ENCODE peak calls at places on chromosome 10, in seven cellular contexts. One of them, this sample, is unnamed.

GRCh38 chr10:127737563-127738511 is 852 bp downstream of the FOXI2 start:
- DNase-seq in progenitor cell of endocrine pancreas: no peak
- DNase-seq in GM04503: no peak
- DNase-seq in naive B cell: no peak
- DNase-seq in stimulated activated CD4-positive, alpha-beta T cell treated with anti-CD3 and anti-CD28 coated beads, Interleukin-4, amount 100 ng/mL, for 4 hours: no peak
- DNase-seq in COR-L47: no peak
- DNase-seq in transverse colon: no peak
- DNase-seq in this sample: no peak

GRCh38 chr10:68371604-68372003 is 35.5 kb downstream of the RUFY2 start:
- DNase-seq in stimulated activated CD4-positive, alpha-beta T cell treated with anti-CD3 and anti-CD28 coated beads, Interleukin-4, amount 100 ng/mL, for 4 hours: no peak
- DNase-seq in GM04503: no peak
- DNase-seq in COR-L47: no peak
- DNase-seq in progenitor cell of endocrine pancreas: no peak
- DNase-seq in transverse colon: no peak
- DNase-seq in naive B cell: no peak
- DNase-seq in this sample: no peak

GRCh38 chr10:101828734-101829551 is 10.7 kb upstream of the OGA start:
- DNase-seq in GM04503: no peak
- DNase-seq in transverse colon: no peak
- DNase-seq in naive B cell: no peak
- DNase-seq in stimulated activated CD4-positive, alpha-beta T cell treated with anti-CD3 and anti-CD28 coated beads, Interleukin-4, amount 100 ng/mL, for 4 hours: no peak
- DNase-seq in progenitor cell of endocrine pancreas: no peak
- DNase-seq in COR-L47: no peak
- DNase-seq in this sample: no peak

GRCh38 chr10:28201666-28202400 is 101.0 kb downstream of the MPP7 start:
- DNase-seq in GM04503: no peak
- DNase-seq in COR-L47: no peak
- DNase-seq in progenitor cell of endocrine pancreas: no peak
- DNase-seq in stimulated activated CD4-positive, alpha-beta T cell treated with anti-CD3 and anti-CD28 coated beads, Interleukin-4, amount 100 ng/mL, for 4 hours: no peak
- DNase-seq in transverse colon: no peak
- DNase-seq in naive B cell: no peak
- DNase-seq in this sample: no peak

GRCh38 chr10:87782721-87783120 is 35.3 kb downstream of the ATAD1 start:
- DNase-seq in stimulated activated CD4-positive, alpha-beta T cell treated with anti-CD3 and anti-CD28 coated beads, Interleukin-4, amount 100 ng/mL, for 4 hours: no peak
- DNase-seq in COR-L47: no peak
- DNase-seq in naive B cell: no peak
- DNase-seq in transverse colon: no peak
- DNase-seq in GM04503: no peak
- DNase-seq in progenitor cell of endocrine pancreas: no peak
- DNase-seq in this sample: no peak

GRCh38 chr10:48598243-48598935 is 6.5 kb downstream of the ARHGAP22 start:
- DNase-seq in naive B cell: no peak
- DNase-seq in transverse colon: peak
- DNase-seq in COR-L47: peak
- DNase-seq in GM04503: no peak
- DNase-seq in stimulated activated CD4-positive, alpha-beta T cell treated with anti-CD3 and anti-CD28 coated beads, Interleukin-4, amount 100 ng/mL, for 4 hours: no peak
- DNase-seq in progenitor cell of endocrine pancreas: no peak
- DNase-seq in this sample: no peak

GRCh38 chr10:76133597-76134255 is 702.3 kb downstream of the LRMDA start:
- DNase-seq in stimulated activated CD4-positive, alpha-beta T cell treated with anti-CD3 and anti-CD28 coated beads, Interleukin-4, amount 100 ng/mL, for 4 hours: no peak
- DNase-seq in progenitor cell of endocrine pancreas: no peak
- DNase-seq in GM04503: no peak
- DNase-seq in naive B cell: no peak
- DNase-seq in COR-L47: peak
- DNase-seq in transverse colon: no peak
- DNase-seq in this sample: no peak

GRCh38 chr10:63522129-63522687 is 1.0 kb downstream of the REEP3 start:
- DNase-seq in progenitor cell of endocrine pancreas: no peak
- DNase-seq in GM04503: no peak
- DNase-seq in stimulated activated CD4-positive, alpha-beta T cell treated with anti-CD3 and anti-CD28 coated beads, Interleukin-4, amount 100 ng/mL, for 4 hours: no peak
- DNase-seq in transverse colon: no peak
- DNase-seq in naive B cell: no peak
- DNase-seq in COR-L47: peak
- DNase-seq in this sample: no peak

GRCh38 chr10:28841625-28842024 is 164.3 kb downstream of the BAMBI start:
- DNase-seq in progenitor cell of endocrine pancreas: no peak
- DNase-seq in GM04503: peak
- DNase-seq in COR-L47: no peak
- DNase-seq in naive B cell: no peak
- DNase-seq in transverse colon: no peak
- DNase-seq in stimulated activated CD4-positive, alpha-beta T cell treated with anti-CD3 and anti-CD28 coated beads, Interleukin-4, amount 100 ng/mL, for 4 hours: no peak
- DNase-seq in this sample: peak

GRCh38 chr10:46106410-46107255 is 60.6 kb upstream of the MSMB start:
- DNase-seq in progenitor cell of endocrine pancreas: peak
- DNase-seq in transverse colon: peak
- DNase-seq in COR-L47: peak
- DNase-seq in naive B cell: peak
- DNase-seq in stimulated activated CD4-positive, alpha-beta T cell treated with anti-CD3 and anti-CD28 coated beads, Interleukin-4, amount 100 ng/mL, for 4 hours: peak
- DNase-seq in GM04503: no peak
- DNase-seq in this sample: no peak

GRCh38 chr10:92839191-92840085 is 8.9 kb upstream of the EXOC6 start:
- DNase-seq in stimulated activated CD4-positive, alpha-beta T cell treated with anti-CD3 and anti-CD28 coated beads, Interleukin-4, amount 100 ng/mL, for 4 hours: peak
- DNase-seq in naive B cell: no peak
- DNase-seq in transverse colon: peak
- DNase-seq in progenitor cell of endocrine pancreas: no peak
- DNase-seq in COR-L47: no peak
- DNase-seq in GM04503: no peak
- DNase-seq in this sample: no peak

GRCh38 chr10:87053577-87054181 is 33.6 kb downstream of the FAM25A start:
- DNase-seq in transverse colon: no peak
- DNase-seq in naive B cell: no peak
- DNase-seq in progenitor cell of endocrine pancreas: no peak
- DNase-seq in GM04503: no peak
- DNase-seq in stimulated activated CD4-positive, alpha-beta T cell treated with anti-CD3 and anti-CD28 coated beads, Interleukin-4, amount 100 ng/mL, for 4 hours: no peak
- DNase-seq in COR-L47: no peak
- DNase-seq in this sample: no peak

GRCh38 chr10:111732116-111732785 is 451.3 kb downstream of the GPAM start:
- DNase-seq in naive B cell: no peak
- DNase-seq in transverse colon: no peak
- DNase-seq in stimulated activated CD4-positive, alpha-beta T cell treated with anti-CD3 and anti-CD28 coated beads, Interleukin-4, amount 100 ng/mL, for 4 hours: no peak
- DNase-seq in GM04503: no peak
- DNase-seq in COR-L47: no peak
- DNase-seq in progenitor cell of endocrine pancreas: no peak
- DNase-seq in this sample: no peak

GRCh38 chr10:99659868-99660366 is 608 bp downstream of the ENTPD7 start:
- DNase-seq in COR-L47: no peak
- DNase-seq in progenitor cell of endocrine pancreas: no peak
- DNase-seq in GM04503: no peak
- DNase-seq in naive B cell: no peak
- DNase-seq in transverse colon: peak
- DNase-seq in stimulated activated CD4-positive, alpha-beta T cell treated with anti-CD3 and anti-CD28 coated beads, Interleukin-4, amount 100 ng/mL, for 4 hours: no peak
- DNase-seq in this sample: no peak

GRCh38 chr10:71693377-71693776 is 26.2 kb downstream of the C10orf105 start:
- DNase-seq in stimulated activated CD4-positive, alpha-beta T cell treated with anti-CD3 and anti-CD28 coated beads, Interleukin-4, amount 100 ng/mL, for 4 hours: no peak
- DNase-seq in progenitor cell of endocrine pancreas: no peak
- DNase-seq in COR-L47: no peak
- DNase-seq in naive B cell: no peak
- DNase-seq in transverse colon: no peak
- DNase-seq in GM04503: no peak
- DNase-seq in this sample: no peak

GRCh38 chr10:108911814-108912541 is 1011.3 kb downstream of the XPNPEP1 start:
- DNase-seq in progenitor cell of endocrine pancreas: peak
- DNase-seq in transverse colon: peak
- DNase-seq in COR-L47: no peak
- DNase-seq in GM04503: no peak
- DNase-seq in stimulated activated CD4-positive, alpha-beta T cell treated with anti-CD3 and anti-CD28 coated beads, Interleukin-4, amount 100 ng/mL, for 4 hours: no peak
- DNase-seq in naive B cell: no peak
- DNase-seq in this sample: no peak

GRCh38 chr10:33201971-33202370 is 132.5 kb downstream of the NRP1 start:
- DNase-seq in stimulated activated CD4-positive, alpha-beta T cell treated with anti-CD3 and anti-CD28 coated beads, Interleukin-4, amount 100 ng/mL, for 4 hours: no peak
- DNase-seq in COR-L47: no peak
- DNase-seq in progenitor cell of endocrine pancreas: no peak
- DNase-seq in naive B cell: no peak
- DNase-seq in transverse colon: no peak
- DNase-seq in GM04503: no peak
- DNase-seq in this sample: no peak

GRCh38 chr10:43524434-43525247 is 49.8 kb downstream of the ZNF239 start:
- DNase-seq in stimulated activated CD4-positive, alpha-beta T cell treated with anti-CD3 and anti-CD28 coated beads, Interleukin-4, amount 100 ng/mL, for 4 hours: no peak
- DNase-seq in transverse colon: no peak
- DNase-seq in GM04503: no peak
- DNase-seq in naive B cell: no peak
- DNase-seq in progenitor cell of endocrine pancreas: no peak
- DNase-seq in COR-L47: no peak
- DNase-seq in this sample: no peak

GRCh38 chr10:100998991-100999741 is 442 bp upstream of the LZTS2 start:
- DNase-seq in COR-L47: peak
- DNase-seq in stimulated activated CD4-positive, alpha-beta T cell treated with anti-CD3 and anti-CD28 coated beads, Interleukin-4, amount 100 ng/mL, for 4 hours: peak
- DNase-seq in progenitor cell of endocrine pancreas: peak
- DNase-seq in GM04503: no peak
- DNase-seq in transverse colon: peak
- DNase-seq in naive B cell: peak
- DNase-seq in this sample: no peak

GRCh38 chr10:69503896-69504265 is 52.6 kb downstream of the TSPAN15 start:
- DNase-seq in GM04503: no peak
- DNase-seq in naive B cell: no peak
- DNase-seq in transverse colon: no peak
- DNase-seq in COR-L47: no peak
- DNase-seq in stimulated activated CD4-positive, alpha-beta T cell treated with anti-CD3 and anti-CD28 coated beads, Interleukin-4, amount 100 ng/mL, for 4 hours: no peak
- DNase-seq in progenitor cell of endocrine pancreas: no peak
- DNase-seq in this sample: no peak

GRCh38 chr10:116765549-116766162 is 23.3 kb upstream of the HSPA12A start:
- DNase-seq in naive B cell: no peak
- DNase-seq in transverse colon: peak
- DNase-seq in GM04503: no peak
- DNase-seq in progenitor cell of endocrine pancreas: no peak
- DNase-seq in COR-L47: no peak
- DNase-seq in stimulated activated CD4-positive, alpha-beta T cell treated with anti-CD3 and anti-CD28 coated beads, Interleukin-4, amount 100 ng/mL, for 4 hours: no peak
- DNase-seq in this sample: no peak

GRCh38 chr10:15122477-15123030 is 25.4 kb downstream of the RPP38 start:
- DNase-seq in transverse colon: no peak
- DNase-seq in naive B cell: no peak
- DNase-seq in COR-L47: no peak
- DNase-seq in stimulated activated CD4-positive, alpha-beta T cell treated with anti-CD3 and anti-CD28 coated beads, Interleukin-4, amount 100 ng/mL, for 4 hours: no peak
- DNase-seq in progenitor cell of endocrine pancreas: no peak
- DNase-seq in GM04503: no peak
- DNase-seq in this sample: no peak

GRCh38 chr10:20020677-20021076 is 204.4 kb downstream of the PLXDC2 start:
- DNase-seq in transverse colon: no peak
- DNase-seq in naive B cell: no peak
- DNase-seq in GM04503: no peak
- DNase-seq in stimulated activated CD4-positive, alpha-beta T cell treated with anti-CD3 and anti-CD28 coated beads, Interleukin-4, amount 100 ng/mL, for 4 hours: no peak
- DNase-seq in progenitor cell of endocrine pancreas: no peak
- DNase-seq in COR-L47: no peak
- DNase-seq in this sample: no peak

GRCh38 chr10:122459586-122460273 is 1.6 kb upstream of the HTRA1 start:
- DNase-seq in COR-L47: no peak
- DNase-seq in GM04503: peak
- DNase-seq in stimulated activated CD4-positive, alpha-beta T cell treated with anti-CD3 and anti-CD28 coated beads, Interleukin-4, amount 100 ng/mL, for 4 hours: no peak
- DNase-seq in transverse colon: no peak
- DNase-seq in progenitor cell of endocrine pancreas: no peak
- DNase-seq in naive B cell: no peak
- DNase-seq in this sample: no peak

GRCh38 chr10:79067241-79068202 is 1.2 kb upstream of the ZMIZ1 start:
- DNase-seq in transverse colon: peak
- DNase-seq in GM04503: peak
- DNase-seq in stimulated activated CD4-positive, alpha-beta T cell treated with anti-CD3 and anti-CD28 coated beads, Interleukin-4, amount 100 ng/mL, for 4 hours: peak
- DNase-seq in COR-L47: peak
- DNase-seq in progenitor cell of endocrine pancreas: peak
- DNase-seq in naive B cell: peak
- DNase-seq in this sample: no peak

GRCh38 chr10:73647211-73647874 is 6.1 kb upstream of the MYOZ1 start:
- DNase-seq in transverse colon: peak
- DNase-seq in GM04503: no peak
- DNase-seq in COR-L47: peak
- DNase-seq in stimulated activated CD4-positive, alpha-beta T cell treated with anti-CD3 and anti-CD28 coated beads, Interleukin-4, amount 100 ng/mL, for 4 hours: no peak
- DNase-seq in naive B cell: peak
- DNase-seq in progenitor cell of endocrine pancreas: peak
- DNase-seq in this sample: no peak

GRCh38 chr10:105024184-105024583 is 383.1 kb downstream of the SORCS3 start:
- DNase-seq in progenitor cell of endocrine pancreas: no peak
- DNase-seq in naive B cell: no peak
- DNase-seq in transverse colon: no peak
- DNase-seq in GM04503: no peak
- DNase-seq in COR-L47: no peak
- DNase-seq in stimulated activated CD4-positive, alpha-beta T cell treated with anti-CD3 and anti-CD28 coated beads, Interleukin-4, amount 100 ng/mL, for 4 hours: no peak
- DNase-seq in this sample: no peak

GRCh38 chr10:101299211-101299610 is 54.8 kb upstream of the BTRC start:
- DNase-seq in COR-L47: no peak
- DNase-seq in transverse colon: no peak
- DNase-seq in stimulated activated CD4-positive, alpha-beta T cell treated with anti-CD3 and anti-CD28 coated beads, Interleukin-4, amount 100 ng/mL, for 4 hours: no peak
- DNase-seq in GM04503: no peak
- DNase-seq in progenitor cell of endocrine pancreas: no peak
- DNase-seq in naive B cell: no peak
- DNase-seq in this sample: no peak

GRCh38 chr10:8045728-8046494 is 8.6 kb upstream of the GATA3 start:
- DNase-seq in COR-L47: no peak
- DNase-seq in GM04503: no peak
- DNase-seq in stimulated activated CD4-positive, alpha-beta T cell treated with anti-CD3 and anti-CD28 coated beads, Interleukin-4, amount 100 ng/mL, for 4 hours: no peak
- DNase-seq in progenitor cell of endocrine pancreas: no peak
- DNase-seq in transverse colon: no peak
- DNase-seq in naive B cell: no peak
- DNase-seq in this sample: no peak

GRCh38 chr10:34739915-34740314 is 75.2 kb downstream of the PARD3 start:
- DNase-seq in GM04503: no peak
- DNase-seq in progenitor cell of endocrine pancreas: peak
- DNase-seq in naive B cell: no peak
- DNase-seq in transverse colon: peak
- DNase-seq in stimulated activated CD4-positive, alpha-beta T cell treated with anti-CD3 and anti-CD28 coated beads, Interleukin-4, amount 100 ng/mL, for 4 hours: no peak
- DNase-seq in COR-L47: peak
- DNase-seq in this sample: peak

GRCh38 chr10:12608761-12609160 is 259.4 kb downstream of the CAMK1D start:
- DNase-seq in naive B cell: no peak
- DNase-seq in COR-L47: peak
- DNase-seq in GM04503: no peak
- DNase-seq in progenitor cell of endocrine pancreas: no peak
- DNase-seq in stimulated activated CD4-positive, alpha-beta T cell treated with anti-CD3 and anti-CD28 coated beads, Interleukin-4, amount 100 ng/mL, for 4 hours: no peak
- DNase-seq in transverse colon: no peak
- DNase-seq in this sample: no peak

GRCh38 chr10:117221156-117221711 is 19.7 kb upstream of the SLC18A2 start:
- DNase-seq in naive B cell: no peak
- DNase-seq in GM04503: no peak
- DNase-seq in transverse colon: no peak
- DNase-seq in progenitor cell of endocrine pancreas: no peak
- DNase-seq in stimulated activated CD4-positive, alpha-beta T cell treated with anti-CD3 and anti-CD28 coated beads, Interleukin-4, amount 100 ng/mL, for 4 hours: no peak
- DNase-seq in COR-L47: no peak
- DNase-seq in this sample: no peak

GRCh38 chr10:86254081-86254480 is 112.5 kb downstream of the GRID1 start:
- DNase-seq in transverse colon: no peak
- DNase-seq in GM04503: no peak
- DNase-seq in naive B cell: no peak
- DNase-seq in COR-L47: no peak
- DNase-seq in stimulated activated CD4-positive, alpha-beta T cell treated with anti-CD3 and anti-CD28 coated beads, Interleukin-4, amount 100 ng/mL, for 4 hours: no peak
- DNase-seq in progenitor cell of endocrine pancreas: no peak
- DNase-seq in this sample: no peak

GRCh38 chr10:96995851-96996250 is 163.8 kb downstream of the LCOR start:
- DNase-seq in progenitor cell of endocrine pancreas: no peak
- DNase-seq in naive B cell: no peak
- DNase-seq in transverse colon: no peak
- DNase-seq in GM04503: peak
- DNase-seq in COR-L47: no peak
- DNase-seq in stimulated activated CD4-positive, alpha-beta T cell treated with anti-CD3 and anti-CD28 coated beads, Interleukin-4, amount 100 ng/mL, for 4 hours: no peak
- DNase-seq in this sample: no peak

GRCh38 chr10:123726826-123727225 is 60.7 kb downstream of the GPR26 start:
- DNase-seq in naive B cell: no peak
- DNase-seq in stimulated activated CD4-positive, alpha-beta T cell treated with anti-CD3 and anti-CD28 coated beads, Interleukin-4, amount 100 ng/mL, for 4 hours: no peak
- DNase-seq in GM04503: no peak
- DNase-seq in COR-L47: no peak
- DNase-seq in progenitor cell of endocrine pancreas: no peak
- DNase-seq in transverse colon: no peak
- DNase-seq in this sample: no peak

GRCh38 chr10:10796061-10796773 is 221.5 kb upstream of the CELF2 start:
- DNase-seq in naive B cell: no peak
- DNase-seq in progenitor cell of endocrine pancreas: no peak
- DNase-seq in GM04503: no peak
- DNase-seq in stimulated activated CD4-positive, alpha-beta T cell treated with anti-CD3 and anti-CD28 coated beads, Interleukin-4, amount 100 ng/mL, for 4 hours: no peak
- DNase-seq in transverse colon: no peak
- DNase-seq in COR-L47: no peak
- DNase-seq in this sample: no peak

GRCh38 chr10:104308439-104308903 is 29.8 kb downstream of the ITPRIP start:
- DNase-seq in transverse colon: no peak
- DNase-seq in progenitor cell of endocrine pancreas: no peak
- DNase-seq in stimulated activated CD4-positive, alpha-beta T cell treated with anti-CD3 and anti-CD28 coated beads, Interleukin-4, amount 100 ng/mL, for 4 hours: peak
- DNase-seq in GM04503: no peak
- DNase-seq in naive B cell: no peak
- DNase-seq in COR-L47: no peak
- DNase-seq in this sample: no peak

GRCh38 chr10:132685121-132685891 is 100.6 kb downstream of the NKX6-2 start:
- DNase-seq in stimulated activated CD4-positive, alpha-beta T cell treated with anti-CD3 and anti-CD28 coated beads, Interleukin-4, amount 100 ng/mL, for 4 hours: no peak
- DNase-seq in naive B cell: peak
- DNase-seq in progenitor cell of endocrine pancreas: peak
- DNase-seq in COR-L47: no peak
- DNase-seq in GM04503: no peak
- DNase-seq in transverse colon: peak
- DNase-seq in this sample: peak

This sample was measured in BJ.